ENCODE peak calls at places on chromosomes 16 and 17, in six cellular contexts. One of them, this sample, is unnamed.
A peak's percentile ranks its signal among the peaks of the same experiment; 100 is the strongest.

GRCh38 chr16:54359086-54359485 is 72.5 kb upstream of the IRX3 start:
- DNase-seq in A549: no peak
- DNase-seq in pancreas: no peak
- DNase-seq in tibial nerve: no peak
- DNase-seq in adrenal gland: no peak
- DNase-seq in fibroblast of lung: no peak
- DNase-seq in this sample: no peak

GRCh38 chr17:1737531-1738291 is 5.0 kb upstream of the SERPINF2 start:
- DNase-seq in A549: no peak
- DNase-seq in pancreas: peak; percentile 72
- DNase-seq in tibial nerve: no peak
- DNase-seq in adrenal gland: no peak
- DNase-seq in fibroblast of lung: no peak
- DNase-seq in this sample: peak; percentile 20

GRCh38 chr17:77834170-77835115 is 124.1 kb upstream of the TNRC6C start:
- DNase-seq in A549: peak; percentile 71
- DNase-seq in pancreas: no peak
- DNase-seq in tibial nerve: no peak
- DNase-seq in adrenal gland: peak; percentile 87
- DNase-seq in fibroblast of lung: peak; percentile 65
- DNase-seq in this sample: peak; percentile 86

GRCh38 chr17:47735139-47735464 is 2.1 kb downstream of the TBX21 start:
- DNase-seq in A549: no peak
- DNase-seq in pancreas: no peak
- DNase-seq in tibial nerve: no peak
- DNase-seq in adrenal gland: no peak
- DNase-seq in fibroblast of lung: no peak
- DNase-seq in this sample: no peak

GRCh38 chr17:83191388-83192160 is 112.2 kb downstream of the METRNL start:
- DNase-seq in A549: no peak
- DNase-seq in pancreas: peak; percentile 42
- DNase-seq in tibial nerve: peak; percentile 5
- DNase-seq in adrenal gland: no peak
- DNase-seq in fibroblast of lung: no peak
- DNase-seq in this sample: peak; percentile 11

GRCh38 chr16:73565263-73565662 is 517.3 kb upstream of the ZFHX3 start:
- DNase-seq in A549: peak; percentile 19
- DNase-seq in pancreas: no peak
- DNase-seq in tibial nerve: no peak
- DNase-seq in adrenal gland: no peak
- DNase-seq in fibroblast of lung: peak; percentile 29
- DNase-seq in this sample: no peak

GRCh38 chr17:71436479-71436878 is 684.3 kb upstream of the SOX9 start:
- DNase-seq in A549: no peak
- DNase-seq in pancreas: no peak
- DNase-seq in tibial nerve: no peak
- DNase-seq in adrenal gland: no peak
- DNase-seq in fibroblast of lung: no peak
- DNase-seq in this sample: no peak

GRCh38 chr17:38732376-38733314 is 2.5 kb downstream of the CISD3 start:
- DNase-seq in A549: no peak
- DNase-seq in pancreas: no peak
- DNase-seq in tibial nerve: no peak
- DNase-seq in adrenal gland: peak; percentile 91
- DNase-seq in fibroblast of lung: no peak
- DNase-seq in this sample: no peak

GRCh38 chr16:66849021-66849420 is 4.8 kb downstream of the CA7 start:
- DNase-seq in A549: no peak
- DNase-seq in pancreas: no peak
- DNase-seq in tibial nerve: no peak
- DNase-seq in adrenal gland: no peak
- DNase-seq in fibroblast of lung: no peak
- DNase-seq in this sample: no peak

GRCh38 chr17:17975441-17975840 is 2.8 kb downstream of the DRC3 start:
- DNase-seq in A549: no peak
- DNase-seq in pancreas: no peak
- DNase-seq in tibial nerve: no peak
- DNase-seq in adrenal gland: no peak
- DNase-seq in fibroblast of lung: no peak
- DNase-seq in this sample: no peak

GRCh38 chr17:17976931-17977570 is 4.4 kb downstream of the DRC3 start:
- DNase-seq in A549: no peak
- DNase-seq in pancreas: no peak
- DNase-seq in tibial nerve: no peak
- DNase-seq in adrenal gland: no peak
- DNase-seq in fibroblast of lung: no peak
- DNase-seq in this sample: no peak

GRCh38 chr17:17981330-17981729 is 8.7 kb downstream of the DRC3 start:
- DNase-seq in A549: no peak
- DNase-seq in pancreas: no peak
- DNase-seq in tibial nerve: no peak
- DNase-seq in adrenal gland: no peak
- DNase-seq in fibroblast of lung: no peak
- DNase-seq in this sample: no peak

GRCh38 chr17:17979778-17980177 is 7.1 kb downstream of the DRC3 start:
- DNase-seq in A549: no peak
- DNase-seq in pancreas: no peak
- DNase-seq in tibial nerve: no peak
- DNase-seq in adrenal gland: no peak
- DNase-seq in fibroblast of lung: no peak
- DNase-seq in this sample: no peak

DNA sequence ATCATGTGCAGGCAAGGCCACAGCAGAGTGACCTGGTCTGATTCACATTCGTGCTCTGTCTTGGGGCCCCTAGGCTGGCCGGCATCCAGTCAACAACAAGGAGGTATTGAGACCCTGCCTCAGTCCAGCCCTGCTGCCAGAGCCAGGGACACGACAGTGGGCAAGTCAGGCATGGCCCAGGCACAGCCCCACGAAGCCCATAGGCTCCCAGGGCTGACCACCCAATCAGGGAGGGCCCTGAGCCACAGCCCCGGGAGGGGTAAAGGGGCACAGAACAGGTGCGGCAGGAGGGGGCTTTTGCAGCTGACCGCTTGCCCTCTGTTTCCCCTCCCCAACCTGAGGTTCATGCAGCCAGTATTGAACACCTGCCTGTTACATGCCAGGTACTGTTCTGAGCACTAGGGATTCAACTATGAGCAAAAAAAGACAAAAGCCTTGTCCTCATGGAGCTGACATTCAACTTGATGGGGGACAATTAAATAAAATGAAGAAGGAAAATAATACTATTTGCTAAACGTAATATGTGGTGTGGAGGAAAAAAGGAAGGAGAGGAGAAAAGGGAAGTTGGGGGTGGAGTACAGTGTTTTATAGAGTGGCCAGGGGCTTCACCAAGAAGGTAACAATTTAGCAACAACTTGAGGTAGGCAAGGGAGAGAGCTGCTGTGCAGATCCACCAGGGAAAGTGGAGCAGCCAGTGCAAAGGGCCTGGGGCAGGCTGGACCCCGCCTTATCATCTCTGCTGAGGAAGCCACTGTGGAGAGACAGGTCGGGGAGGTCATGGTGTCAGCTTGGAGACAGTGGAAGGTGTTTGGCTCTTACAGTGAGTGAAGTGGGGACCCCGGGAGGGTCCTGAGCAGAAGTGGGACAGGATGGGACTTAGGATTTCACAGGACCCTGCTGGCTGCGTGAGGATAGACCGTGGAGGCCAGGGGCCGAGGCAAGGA is 6.1 kb downstream of the DRC3 start:
- DNase-seq in A549: no peak
- DNase-seq in pancreas: no peak
- DNase-seq in tibial nerve: no peak
- DNase-seq in adrenal gland: no peak
- DNase-seq in fibroblast of lung: no peak
- DNase-seq in this sample: no peak
- H3K27ac ChIP-seq in A549: peak overlapping the region; percentile 0
- H3K27ac ChIP-seq in pancreas: no peak overlapping the region
- H3K27ac ChIP-seq in tibial nerve: peak overlapping the region; percentile 57
- H3K27ac ChIP-seq in adrenal gland: no peak overlapping the region
- H3K27ac ChIP-seq in fibroblast of lung: no peak overlapping the region
- H3K27ac ChIP-seq in this sample: no peak overlapping the region

GRCh38 chr17:13051876-13052275 is 34.0 kb upstream of the ELAC2 start:
- DNase-seq in A549: no peak
- DNase-seq in pancreas: no peak
- DNase-seq in tibial nerve: no peak
- DNase-seq in adrenal gland: no peak
- DNase-seq in fibroblast of lung: no peak
- DNase-seq in this sample: no peak
- TF ChIP-seq CTCF in A549: no peak
- TF ChIP-seq CTCF in pancreas: no peak
- TF ChIP-seq CTCF in tibial nerve: no peak
- TF ChIP-seq CTCF in adrenal gland: no peak
- TF ChIP-seq CTCF in fibroblast of lung: no peak
- TF ChIP-seq CTCF in this sample: no peak

GRCh38 chr17:737561-738113 is 5.2 kb downstream of the TLCD3A start:
- DNase-seq in A549: no peak
- DNase-seq in pancreas: no peak
- DNase-seq in tibial nerve: no peak
- DNase-seq in adrenal gland: no peak
- DNase-seq in fibroblast of lung: no peak
- DNase-seq in this sample: no peak

GRCh38 chr17:733743-734142 is 1.3 kb downstream of the TLCD3A start:
- DNase-seq in A549: no peak
- DNase-seq in pancreas: no peak
- DNase-seq in tibial nerve: no peak
- DNase-seq in adrenal gland: no peak
- DNase-seq in fibroblast of lung: no peak
- DNase-seq in this sample: no peak

GRCh38 chr17:731943-732787 is at the start of gene TLCD3A:
- DNase-seq in A549: peak; percentile 61
- DNase-seq in pancreas: peak; percentile 87
- DNase-seq in tibial nerve: peak; percentile 56
- DNase-seq in adrenal gland: peak; percentile 73
- DNase-seq in fibroblast of lung: peak; percentile 66
- DNase-seq in this sample: peak; percentile 84

GRCh38 chr17:728911-729310 is 3.5 kb upstream of the TLCD3A start:
- DNase-seq in A549: no peak
- DNase-seq in pancreas: no peak
- DNase-seq in tibial nerve: no peak
- DNase-seq in adrenal gland: no peak
- DNase-seq in fibroblast of lung: no peak
- DNase-seq in this sample: no peak

GRCh38 chr17:732788-733720 is 658 bp downstream of the TLCD3A start:
- DNase-seq in A549: peak; percentile 51
- DNase-seq in pancreas: peak; percentile 87
- DNase-seq in tibial nerve: no peak
- DNase-seq in adrenal gland: peak; percentile 53
- DNase-seq in fibroblast of lung: peak; percentile 38
- DNase-seq in this sample: peak; percentile 58
- H3K4me3 ChIP-seq in A549: peak overlapping the region; percentile 80
- H3K4me3 ChIP-seq in pancreas: peak overlapping the region; percentile 74
- H3K4me3 ChIP-seq in tibial nerve: peak overlapping the region; percentile 96
- H3K4me3 ChIP-seq in adrenal gland: no peak overlapping the region
- H3K4me3 ChIP-seq in fibroblast of lung: peak overlapping the region; percentile 72
- H3K4me3 ChIP-seq in this sample: peak overlapping the region; percentile 87

GRCh38 chr16:89178453-89179147 is 7.1 kb downstream of the CDH15 start:
- DNase-seq in A549: no peak
- DNase-seq in pancreas: peak; percentile 68
- DNase-seq in tibial nerve: no peak
- DNase-seq in adrenal gland: no peak
- DNase-seq in fibroblast of lung: no peak
- DNase-seq in this sample: no peak
- H3K27ac ChIP-seq in A549: no peak overlapping the region
- H3K27ac ChIP-seq in pancreas: no peak overlapping the region
- H3K27ac ChIP-seq in tibial nerve: no peak overlapping the region
- H3K27ac ChIP-seq in adrenal gland: no peak overlapping the region
- H3K27ac ChIP-seq in fibroblast of lung: no peak overlapping the region
- H3K27ac ChIP-seq in this sample: no peak overlapping the region

DNA sequence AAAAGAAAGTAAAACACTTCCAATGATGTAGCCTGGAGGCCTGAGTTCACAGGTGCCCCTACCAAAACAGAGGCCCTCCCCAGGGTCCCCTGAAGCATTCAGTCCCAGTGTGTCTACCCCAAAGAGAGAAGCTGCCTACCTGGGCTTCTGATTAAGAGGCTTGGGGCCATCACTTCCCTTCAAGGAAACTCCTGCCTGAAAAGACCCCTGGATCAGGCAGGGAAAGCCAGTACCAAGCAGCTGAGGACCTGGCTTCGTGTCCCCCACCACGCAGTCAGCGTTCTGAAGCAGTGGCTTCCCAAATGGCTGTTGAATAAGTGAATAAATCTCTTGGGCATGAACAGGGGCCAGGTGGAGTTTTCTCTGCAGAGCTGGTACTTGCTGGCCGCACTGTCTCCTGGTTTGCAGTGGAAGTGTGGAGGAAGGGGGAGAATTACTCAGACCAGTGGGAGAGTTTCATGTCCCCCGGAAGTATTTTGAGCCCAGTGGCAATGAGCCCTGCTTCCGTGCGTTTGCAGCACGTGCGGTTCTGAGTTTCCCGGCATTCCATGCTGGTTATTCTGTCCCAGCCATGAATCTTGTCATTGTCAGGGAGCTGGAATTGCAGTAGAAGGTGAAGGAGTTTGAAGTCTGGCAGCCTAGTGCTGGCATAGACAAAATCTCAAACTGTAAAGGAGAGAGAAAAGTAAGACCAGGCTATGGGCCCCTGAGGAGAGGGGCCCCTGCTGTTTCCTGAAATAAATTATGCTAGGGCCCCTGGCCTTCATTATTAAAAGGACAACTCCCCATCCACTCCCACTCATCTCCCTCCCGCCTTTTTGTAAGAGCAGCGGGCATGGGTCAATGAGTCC is 27.0 kb downstream of the RMI2 start:
- DNase-seq in A549: no peak
- DNase-seq in pancreas: no peak
- DNase-seq in tibial nerve: no peak
- DNase-seq in adrenal gland: no peak
- DNase-seq in fibroblast of lung: no peak
- DNase-seq in this sample: no peak
- TF ChIP-seq CTCF in A549: no peak
- TF ChIP-seq CTCF in pancreas: no peak
- TF ChIP-seq CTCF in tibial nerve: no peak
- TF ChIP-seq CTCF in adrenal gland: no peak
- TF ChIP-seq CTCF in fibroblast of lung: no peak
- TF ChIP-seq CTCF in this sample: no peak

GRCh38 chr17:8681175-8681949 is 50.8 kb upstream of the MYH10 start:
- DNase-seq in A549: no peak
- DNase-seq in pancreas: no peak
- DNase-seq in tibial nerve: peak; percentile 19
- DNase-seq in adrenal gland: no peak
- DNase-seq in fibroblast of lung: peak; percentile 69
- DNase-seq in this sample: no peak
- H3K4me3 ChIP-seq in A549: no peak overlapping the region
- H3K4me3 ChIP-seq in pancreas: no peak overlapping the region
- H3K4me3 ChIP-seq in tibial nerve: peak overlapping the region; percentile 27
- H3K4me3 ChIP-seq in adrenal gland: no peak overlapping the region
- H3K4me3 ChIP-seq in fibroblast of lung: peak overlapping the region; percentile 41
- H3K4me3 ChIP-seq in this sample: peak overlapping the region; percentile 10

This sample was measured in psoas muscle.